ENCODE peak calls at places on chromosomes 16 and 17, in six cellular contexts. One of them, this sample, is unnamed.

GRCh38 chr16:19524866-19525723 is 1.4 kb downstream of the CCP110 start:
- DNase-seq in H1: no peak
- DNase-seq in SK-N-SH: peak; percentile 28
- DNase-seq in GM12878: peak; percentile 45
- DNase-seq in K562: no peak
- DNase-seq in HepG2: no peak
- DNase-seq in this sample: peak; percentile 31

GRCh38 chr17:41810659-41811548 is 845 bp downstream of the P3H4 start:
- DNase-seq in H1: no peak
- DNase-seq in SK-N-SH: peak; percentile 71
- DNase-seq in GM12878: no peak
- DNase-seq in K562: peak; percentile 28
- DNase-seq in HepG2: no peak
- DNase-seq in this sample: no peak

GRCh38 chr16:4801962-4802658 is at the start of gene ROGDI:
- DNase-seq in H1: peak; percentile 70
- DNase-seq in SK-N-SH: no peak
- DNase-seq in GM12878: no peak
- DNase-seq in K562: peak; percentile 77
- DNase-seq in HepG2: peak; percentile 80
- DNase-seq in this sample: peak; percentile 82

GRCh38 chr17:78315355-78316114 is 44.3 kb downstream of the SOCS3 start:
- DNase-seq in H1: peak; percentile 39
- DNase-seq in SK-N-SH: peak; percentile 57
- DNase-seq in GM12878: peak; percentile 33
- DNase-seq in K562: peak; percentile 96
- DNase-seq in HepG2: peak; percentile 45
- DNase-seq in this sample: no peak

GRCh38 chr17:33651631-33652030 is 358.5 kb upstream of the ASIC2 start:
- DNase-seq in H1: no peak
- DNase-seq in SK-N-SH: no peak
- DNase-seq in GM12878: no peak
- DNase-seq in K562: no peak
- DNase-seq in HepG2: no peak
- DNase-seq in this sample: no peak

GRCh38 chr16:81574168-81574567 is 129.6 kb downstream of the CMIP start:
- DNase-seq in H1: no peak
- DNase-seq in SK-N-SH: no peak
- DNase-seq in GM12878: no peak
- DNase-seq in K562: no peak
- DNase-seq in HepG2: no peak
- DNase-seq in this sample: no peak

GRCh38 chr16:82059983-82060421 is 24.9 kb downstream of the HSD17B2 start:
- DNase-seq in H1: no peak
- DNase-seq in SK-N-SH: no peak
- DNase-seq in GM12878: no peak
- DNase-seq in K562: no peak
- DNase-seq in HepG2: peak; percentile 75
- DNase-seq in this sample: no peak

GRCh38 chr16:67726106-67727034 is 7.3 kb upstream of the GFOD2 start:
- DNase-seq in H1: no peak
- DNase-seq in SK-N-SH: no peak
- DNase-seq in GM12878: no peak
- DNase-seq in K562: no peak
- DNase-seq in HepG2: peak; percentile 79
- DNase-seq in this sample: no peak

GRCh38 chr17:27295945-27296344 is 2.0 kb downstream of the WSB1 start:
- DNase-seq in H1: no peak
- DNase-seq in SK-N-SH: no peak
- DNase-seq in GM12878: no peak
- DNase-seq in K562: no peak
- DNase-seq in HepG2: no peak
- DNase-seq in this sample: no peak

GRCh38 chr16:84228321-84228838 is 11.4 kb downstream of the KCNG4 start:
- DNase-seq in H1: peak; percentile 36
- DNase-seq in SK-N-SH: peak; percentile 50
- DNase-seq in GM12878: no peak
- DNase-seq in K562: peak; percentile 85
- DNase-seq in HepG2: peak; percentile 19
- DNase-seq in this sample: peak; percentile 29

GRCh38 chr17:49787932-49788442 is 494 bp upstream of the KAT7 start:
- DNase-seq in H1: no peak
- DNase-seq in SK-N-SH: peak; percentile 21
- DNase-seq in GM12878: no peak
- DNase-seq in K562: no peak
- DNase-seq in HepG2: no peak
- DNase-seq in this sample: peak; percentile 37

GRCh38 chr16:54193656-54194007 is 93.0 kb downstream of the IRX3 start:
- DNase-seq in H1: peak; percentile 59
- DNase-seq in SK-N-SH: peak; percentile 90
- DNase-seq in GM12878: peak; percentile 4
- DNase-seq in K562: peak; percentile 78
- DNase-seq in HepG2: peak; percentile 58
- DNase-seq in this sample: peak; percentile 52

GRCh38 chr17:58661499-58661898 is 30.3 kb downstream of the TEX14 start:
- DNase-seq in H1: no peak
- DNase-seq in SK-N-SH: no peak
- DNase-seq in GM12878: no peak
- DNase-seq in K562: no peak
- DNase-seq in HepG2: no peak
- DNase-seq in this sample: no peak

GRCh38 chr17:80877829-80878303 is 113.8 kb upstream of the CHMP6 start:
- DNase-seq in H1: no peak
- DNase-seq in SK-N-SH: no peak
- DNase-seq in GM12878: no peak
- DNase-seq in K562: no peak
- DNase-seq in HepG2: no peak
- DNase-seq in this sample: no peak

GRCh38 chr16:50208460-50208931 is 55.4 kb downstream of the TENT4B start:
- DNase-seq in H1: no peak
- DNase-seq in SK-N-SH: no peak
- DNase-seq in GM12878: no peak
- DNase-seq in K562: no peak
- DNase-seq in HepG2: peak; percentile 16
- DNase-seq in this sample: no peak

GRCh38 chr16:16933861-16934260 is 536.9 kb downstream of the XYLT1 start:
- DNase-seq in H1: peak; percentile 9
- DNase-seq in SK-N-SH: no peak
- DNase-seq in GM12878: no peak
- DNase-seq in K562: no peak
- DNase-seq in HepG2: no peak
- DNase-seq in this sample: no peak

GRCh38 chr16:70770968-70771552 is 29.9 kb downstream of the VAC14 start:
- DNase-seq in H1: no peak
- DNase-seq in SK-N-SH: peak; percentile 79
- DNase-seq in GM12878: no peak
- DNase-seq in K562: peak; percentile 81
- DNase-seq in HepG2: peak; percentile 55
- DNase-seq in this sample: peak; percentile 56

GRCh38 chr17:73359987-73360410 is 48.2 kb upstream of the CDC42EP4 start:
- DNase-seq in H1: peak; percentile 59
- DNase-seq in SK-N-SH: peak; percentile 63
- DNase-seq in GM12878: no peak
- DNase-seq in K562: no peak
- DNase-seq in HepG2: peak; percentile 72
- DNase-seq in this sample: no peak

GRCh38 chr16:3012828-3013420 is at the start of gene CLDN9:
- DNase-seq in H1: no peak
- DNase-seq in SK-N-SH: no peak
- DNase-seq in GM12878: no peak
- DNase-seq in K562: no peak
- DNase-seq in HepG2: no peak
- DNase-seq in this sample: no peak

GRCh38 chr17:45715787-45716186 is 68.3 kb upstream of the CRHR1 start:
- DNase-seq in H1: no peak
- DNase-seq in SK-N-SH: no peak
- DNase-seq in GM12878: no peak
- DNase-seq in K562: no peak
- DNase-seq in HepG2: no peak
- DNase-seq in this sample: no peak

GRCh38 chr17:72560303-72561247 is 439.8 kb downstream of the SOX9 start:
- DNase-seq in H1: no peak
- DNase-seq in SK-N-SH: peak; percentile 88
- DNase-seq in GM12878: no peak
- DNase-seq in K562: peak; percentile 78
- DNase-seq in HepG2: peak; percentile 68
- DNase-seq in this sample: peak; percentile 36

GRCh38 chr16:75376475-75376907 is 56.8 kb downstream of the CFDP1 start:
- DNase-seq in H1: no peak
- DNase-seq in SK-N-SH: no peak
- DNase-seq in GM12878: no peak
- DNase-seq in K562: no peak
- DNase-seq in HepG2: no peak
- DNase-seq in this sample: no peak

GRCh38 chr16:19502395-19503131 is 19.3 kb downstream of the GDE1 start:
- DNase-seq in H1: no peak
- DNase-seq in SK-N-SH: peak; percentile 66
- DNase-seq in GM12878: no peak
- DNase-seq in K562: peak; percentile 72
- DNase-seq in HepG2: peak; percentile 84
- DNase-seq in this sample: peak; percentile 69

GRCh38 chr17:19647697-19648474 is 665 bp upstream of the ALDH3A2 start:
- DNase-seq in H1: no peak
- DNase-seq in SK-N-SH: no peak
- DNase-seq in GM12878: peak; percentile 9
- DNase-seq in K562: no peak
- DNase-seq in HepG2: peak; percentile 37
- DNase-seq in this sample: peak; percentile 72

GRCh38 chr17:19645608-19646250 is 2.8 kb upstream of the ALDH3A2 start:
- DNase-seq in H1: no peak
- DNase-seq in SK-N-SH: peak; percentile 47
- DNase-seq in GM12878: no peak
- DNase-seq in K562: peak; percentile 36
- DNase-seq in HepG2: peak; percentile 29
- DNase-seq in this sample: no peak

GRCh38 chr17:19648475-19649406 is at the start of gene ALDH3A2:
- DNase-seq in H1: peak; percentile 68
- DNase-seq in SK-N-SH: peak; percentile 99
- DNase-seq in GM12878: peak; percentile 68
- DNase-seq in K562: peak; percentile 83
- DNase-seq in HepG2: peak; percentile 95
- DNase-seq in this sample: peak; percentile 58

GRCh38 chr17:19644493-19645210 is 3.9 kb upstream of the ALDH3A2 start:
- DNase-seq in H1: no peak
- DNase-seq in SK-N-SH: no peak
- DNase-seq in GM12878: no peak
- DNase-seq in K562: no peak
- DNase-seq in HepG2: no peak
- DNase-seq in this sample: no peak

GRCh38 chr17:19646788-19647696 is 1.5 kb upstream of the ALDH3A2 start:
- DNase-seq in H1: no peak
- DNase-seq in SK-N-SH: no peak
- DNase-seq in GM12878: no peak
- DNase-seq in K562: no peak
- DNase-seq in HepG2: peak; percentile 69
- DNase-seq in this sample: peak; percentile 1
- TF ChIP-seq GABPA in H1: no peak
- TF ChIP-seq GABPA in SK-N-SH: no peak
- TF ChIP-seq GABPA in GM12878: no peak
- TF ChIP-seq GABPA in K562: no peak
- TF ChIP-seq GABPA in HepG2: no peak
- TF ChIP-seq GABPA in this sample: no peak

GRCh38 chr17:62778990-62779681 is 29.0 kb downstream of the MARCHF10 start:
- DNase-seq in H1: no peak
- DNase-seq in SK-N-SH: peak; percentile 45
- DNase-seq in GM12878: no peak
- DNase-seq in K562: peak; percentile 20
- DNase-seq in HepG2: peak; percentile 48
- DNase-seq in this sample: no peak
- H3K27ac ChIP-seq in H1: no peak overlapping the region
- H3K27ac ChIP-seq in SK-N-SH: peak overlapping the region; percentile 35
- H3K27ac ChIP-seq in GM12878: no peak overlapping the region
- H3K27ac ChIP-seq in K562: no peak overlapping the region
- H3K27ac ChIP-seq in HepG2: no peak overlapping the region
- H3K27ac ChIP-seq in this sample: no peak overlapping the region

GRCh38 chr16:89314858-89315257 is 97.4 kb downstream of the ZNF778 start:
- DNase-seq in H1: no peak
- DNase-seq in SK-N-SH: no peak
- DNase-seq in GM12878: no peak
- DNase-seq in K562: no peak
- DNase-seq in HepG2: no peak
- DNase-seq in this sample: no peak

GRCh38 chr16:89317101-89317671 is 99.7 kb downstream of the ZNF778 start:
- DNase-seq in H1: no peak
- DNase-seq in SK-N-SH: no peak
- DNase-seq in GM12878: no peak
- DNase-seq in K562: no peak
- DNase-seq in HepG2: no peak
- DNase-seq in this sample: no peak

GRCh38 chr16:89316701-89317100 is 99.2 kb downstream of the ZNF778 start:
- DNase-seq in H1: no peak
- DNase-seq in SK-N-SH: no peak
- DNase-seq in GM12878: no peak
- DNase-seq in K562: no peak
- DNase-seq in HepG2: no peak
- DNase-seq in this sample: no peak

GRCh38 chr16:89315271-89315670 is 97.8 kb downstream of the ZNF778 start:
- DNase-seq in H1: no peak
- DNase-seq in SK-N-SH: no peak
- DNase-seq in GM12878: no peak
- DNase-seq in K562: no peak
- DNase-seq in HepG2: no peak
- DNase-seq in this sample: no peak

DNA sequence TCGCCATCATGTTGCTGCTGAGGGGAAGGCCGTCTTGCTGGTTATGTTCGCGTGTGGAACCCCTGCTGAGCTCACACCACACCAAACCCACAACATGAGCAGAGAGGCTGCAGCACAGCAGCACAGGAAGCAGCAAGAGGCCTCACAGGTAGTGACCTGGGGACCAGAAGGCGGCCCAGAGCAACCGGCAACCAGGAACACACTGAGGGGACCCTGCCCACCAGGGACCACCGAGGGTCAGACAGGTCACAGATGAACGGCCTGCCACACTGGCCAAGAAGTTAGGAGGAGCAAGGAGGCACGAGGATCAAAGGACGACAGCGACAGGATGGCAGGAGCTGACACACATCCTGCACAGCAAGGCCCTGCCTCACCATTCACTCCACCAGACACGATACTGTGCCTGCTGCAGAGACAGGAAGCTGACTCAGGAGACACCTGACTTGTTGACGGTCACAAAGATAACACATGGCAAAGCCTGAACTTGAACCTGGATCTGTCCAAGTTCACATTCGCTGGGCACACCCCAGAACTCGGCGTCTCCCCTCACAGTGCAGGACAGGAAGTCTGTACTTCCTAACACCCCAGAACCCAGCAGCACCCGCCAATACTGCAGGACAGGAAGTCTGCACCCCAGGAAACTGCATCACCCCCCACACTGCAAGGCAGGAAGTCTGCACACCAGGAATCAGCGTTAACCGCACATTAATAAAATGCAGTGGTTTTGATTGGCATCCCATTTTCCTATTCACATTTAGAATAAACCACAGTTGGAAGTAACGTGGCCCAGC is 98.5 kb downstream of the ZNF778 start:
- DNase-seq in H1: no peak
- DNase-seq in SK-N-SH: no peak
- DNase-seq in GM12878: peak; percentile 44
- DNase-seq in K562: no peak
- DNase-seq in HepG2: peak; percentile 29
- DNase-seq in this sample: peak; percentile 35
- TF ChIP-seq GABPA in H1: no peak
- TF ChIP-seq GABPA in SK-N-SH: peak; percentile 51
- TF ChIP-seq GABPA in GM12878: no peak
- TF ChIP-seq GABPA in K562: peak; percentile 60
- TF ChIP-seq GABPA in HepG2: no peak
- TF ChIP-seq GABPA in this sample: no peak

GRCh38 chr16:57556941-57557541 is 14.6 kb downstream of the ADGRG5 start:
- DNase-seq in H1: no peak
- DNase-seq in SK-N-SH: no peak
- DNase-seq in GM12878: no peak
- DNase-seq in K562: no peak
- DNase-seq in HepG2: no peak
- DNase-seq in this sample: no peak
- H3K27ac ChIP-seq in H1: no peak overlapping the region
- H3K27ac ChIP-seq in SK-N-SH: no peak overlapping the region
- H3K27ac ChIP-seq in GM12878: no peak overlapping the region
- H3K27ac ChIP-seq in K562: no peak overlapping the region
- H3K27ac ChIP-seq in HepG2: no peak overlapping the region
- H3K27ac ChIP-seq in this sample: no peak overlapping the region

This sample was measured in HL-60.